ENCODE peak calls at places on chromosomes 5 and 9, in four cellular contexts. D is GM12878, J is HepG2, X is K562. L is an unnamed sample.

GRCh38 chr5:111411321-111411720 is 101.0 kb downstream of the STARD4 start:
- DNase-seq in D (no peak), X (no peak), J (no peak), L (no peak)

GRCh38 chr9:38652486-38652885 is 32.1 kb upstream of the ANKRD18A start:
- DNase-seq in D (no peak), X (no peak), J (no peak), L (no peak)

GRCh38 chr5:27266184-27266583 is 227.8 kb upstream of the CDH9 start:
- DNase-seq in D (no peak), X (no peak), J (no peak), L (no peak)

GRCh38 chr5:1325191-1325741 is 19.6 kb downstream of the CLPTM1L start:
- DNase-seq in J (no peak), D (no peak), X (no peak), L (no peak)

GRCh38 chr9:112271466-112272098 is 61.8 kb downstream of the PTBP3 start:
- DNase-seq in X (no peak), J (peak), D (no peak), L (no peak)

GRCh38 chr5:23305055-23305454 is 202.4 kb upstream of the PRDM9 start:
- DNase-seq in D (no peak), X (no peak), J (no peak), L (no peak)

GRCh38 chr9:119370816-119371215 is 1.6 kb upstream of the BRINP1 start:
- DNase-seq in J (peak), D (no peak), X (peak), L (peak)

GRCh38 chr9:127074561-127075548 is 47.6 kb downstream of the ANGPTL2 start:
- DNase-seq in J (no peak), D (no peak), X (no peak), L (no peak)

GRCh38 chr9:105978336-105978735 is 284.0 kb downstream of the TMEM38B start:
- DNase-seq in J (no peak), D (no peak), X (no peak), L (no peak)

GRCh38 chr5:14008819-14009311 is 64.4 kb upstream of the DNAH5 start:
- DNase-seq in X (no peak), D (no peak), J (peak), L (no peak)

GRCh38 chr9:115002371-115003120 is 72.2 kb upstream of the TNFSF8 start:
- DNase-seq in J (no peak), D (no peak), X (no peak), L (no peak)

GRCh38 chr9:85516976-85517637 is 224.6 kb downstream of the AGTPBP1 start:
- DNase-seq in X (no peak), J (no peak), D (no peak), L (no peak)

GRCh38 chr9:33186457-33187168 is 19.5 kb upstream of the B4GALT1 start:
- DNase-seq in D (no peak), X (no peak), J (no peak), L (no peak)

GRCh38 chr5:145568581-145568980 is 266.6 kb downstream of the PRELID2 start:
- DNase-seq in X (no peak), J (no peak), D (no peak), L (no peak)

GRCh38 chr9:12748016-12748415 is 26.8 kb upstream of the LURAP1L start:
- DNase-seq in D (no peak), J (no peak), X (no peak), L (no peak)

GRCh38 chr5:143398451-143399237 is 4.8 kb downstream of the NR3C1 start:
- DNase-seq in X (no peak), J (peak), D (no peak), L (no peak)

GRCh38 chr5:138078006-138078643 is 5.7 kb upstream of the WNT8A start:
- DNase-seq in X (no peak), D (no peak), J (no peak), L (no peak)

GRCh38 chr5:33315170-33315569 is 125.6 kb upstream of the TARS1 start:
- DNase-seq in D (no peak), J (no peak), X (no peak), L (no peak)

GRCh38 chr5:180786398-180787005 is 16.1 kb downstream of the MGAT1 start:
- DNase-seq in D (no peak), X (no peak), J (no peak), L (no peak)

GRCh38 chr9:17600962-17601593 is 22.2 kb downstream of the SH3GL2 start:
- DNase-seq in X (no peak), J (no peak), D (no peak), L (no peak)

GRCh38 chr9:97853844-97854695 is 1.0 kb downstream of the FOXE1 start:
- DNase-seq in J (no peak), D (no peak), X (no peak), L (peak)
- TF ChIP-seq FOXM1 in J (no peak), D (no peak), X (no peak), L (no peak)

DNA sequence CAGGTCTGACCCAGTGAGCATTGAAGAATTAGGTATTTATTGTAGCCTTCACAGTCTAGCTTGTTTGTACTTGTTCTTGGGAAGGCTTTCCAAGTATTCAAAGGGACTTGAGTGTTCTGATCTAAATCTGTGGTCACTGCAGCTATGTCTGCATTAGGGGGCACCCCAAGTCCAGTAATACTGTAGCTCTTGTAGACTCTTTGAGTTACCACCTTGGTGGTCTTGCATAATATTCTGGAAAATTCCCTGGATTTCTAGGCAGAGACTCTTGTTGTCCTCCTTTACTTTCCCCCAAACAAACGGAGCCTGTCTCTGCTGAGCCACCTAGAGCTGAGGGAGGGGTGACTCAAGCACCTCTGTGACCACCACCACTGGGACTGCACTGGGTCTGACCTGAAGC is 149.5 kb upstream of the DHFR start:
- DNase-seq in D (no peak), J (peak), X (no peak), L (no peak)
- TF ChIP-seq SP1 in D (no peak), J (no peak), X (no peak), L (no peak)

DNA sequence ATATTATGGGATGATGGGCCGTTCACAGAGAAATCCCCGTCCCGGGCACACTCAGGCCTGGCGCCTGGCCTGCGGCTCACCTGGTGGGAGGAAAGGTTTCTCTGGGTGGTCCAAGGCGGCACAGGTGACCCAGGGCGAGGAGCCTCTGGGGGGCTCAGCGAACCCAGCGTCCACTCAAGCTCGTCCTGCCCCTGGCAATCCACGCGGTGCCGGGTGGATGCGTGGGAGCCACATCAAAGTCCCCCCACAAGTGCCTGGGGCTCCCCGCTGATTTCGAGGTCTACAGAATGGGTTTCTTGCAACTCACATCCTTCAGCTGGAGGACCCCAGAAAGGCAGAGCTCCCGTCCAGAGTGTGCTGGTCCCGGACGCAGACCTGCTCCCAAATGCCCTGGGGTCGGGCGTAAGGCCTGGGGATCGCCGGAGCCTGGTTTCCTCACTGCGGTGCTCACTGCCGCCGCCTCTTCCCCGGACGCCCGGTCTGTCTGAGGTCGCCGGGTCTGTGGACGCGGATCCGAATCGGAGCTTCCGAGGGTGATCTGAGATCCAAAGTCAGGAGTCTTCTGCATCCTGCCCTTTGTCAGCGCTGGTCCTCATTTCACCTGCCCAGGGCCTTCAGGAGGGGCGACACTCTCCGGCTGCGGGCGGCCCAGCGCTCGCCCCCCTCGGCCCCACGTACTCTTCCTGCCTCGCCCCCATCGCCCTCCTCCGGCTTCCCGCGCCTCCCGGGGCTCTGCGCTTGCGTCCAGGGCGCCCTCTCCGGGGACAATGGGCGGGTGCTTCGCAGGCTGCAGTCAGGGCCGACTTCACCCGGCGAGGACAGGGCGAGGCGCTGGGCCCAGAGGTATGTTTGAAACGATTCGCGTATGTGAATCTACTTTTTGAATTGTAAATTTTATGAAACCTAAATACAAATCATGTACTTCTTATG is 20.0 kb upstream of the RUFY1 start:
- DNase-seq in D (no peak), X (peak), J (no peak), L (no peak)
- TF ChIP-seq FOXM1 in D (no peak), X (no peak), J (no peak), L (no peak)

GRCh38 chr5:154301726-154302125 is 111.2 kb downstream of the GALNT10 start:
- DNase-seq in X (no peak), J (no peak), D (no peak), L (no peak)

GRCh38 chr5:154303133-154303532 is 112.6 kb downstream of the GALNT10 start:
- DNase-seq in J (no peak), D (no peak), X (no peak), L (no peak)

GRCh38 chr5:154300207-154300606 is 109.7 kb downstream of the GALNT10 start:
- DNase-seq in X (no peak), D (no peak), J (no peak), L (no peak)

GRCh38 chr5:154298060-154298459 is 107.5 kb downstream of the GALNT10 start:
- DNase-seq in J (no peak), D (no peak), X (no peak), L (no peak)

DNA sequence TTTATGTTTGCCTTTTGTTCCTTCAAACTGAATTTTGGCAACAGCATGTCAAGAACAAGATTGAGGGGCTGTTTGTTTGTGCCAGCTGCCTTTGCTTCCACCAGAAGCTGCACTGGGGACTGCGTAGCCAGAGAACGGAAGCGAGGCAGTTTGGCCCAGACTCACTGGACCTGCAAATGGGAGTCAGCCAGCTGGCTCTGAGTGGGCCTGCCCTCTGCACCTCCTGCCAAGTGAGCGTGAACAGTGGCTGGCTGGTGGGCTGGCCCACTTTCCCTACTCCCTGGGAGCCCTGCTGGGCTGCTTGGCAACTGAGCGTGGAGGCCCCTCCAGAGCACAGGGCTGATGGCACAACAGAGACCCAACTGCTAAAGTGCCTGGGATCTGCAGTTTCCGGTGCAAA is 111.6 kb downstream of the GALNT10 start:
- DNase-seq in D (no peak), X (no peak), J (no peak), L (no peak)
- TF ChIP-seq SP1 in D (no peak), X (no peak), J (no peak), L (no peak)

DNA sequence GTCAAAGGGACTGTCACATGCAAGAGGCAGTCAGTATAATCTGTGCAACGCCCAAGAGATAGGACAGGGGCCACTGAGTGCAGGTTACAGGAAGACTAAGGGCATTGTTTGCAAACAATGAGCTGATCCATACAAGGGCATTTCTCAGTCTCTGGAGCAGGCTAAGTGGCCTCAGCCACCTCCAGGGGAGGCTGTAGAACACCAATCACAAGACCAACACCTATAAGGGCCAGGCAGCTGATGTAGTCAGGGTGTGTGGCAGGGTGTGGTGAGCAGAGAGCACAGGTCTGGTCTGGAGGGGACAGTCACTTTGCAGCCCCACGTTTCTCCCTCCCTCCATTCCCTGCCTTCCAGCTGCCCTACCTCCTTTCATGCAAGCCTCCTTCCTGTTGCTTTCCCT is 83.2 kb upstream of the ADRA1B start:
- DNase-seq in D (no peak), X (no peak), J (no peak), L (no peak)
- TF ChIP-seq FOXM1 in D (no peak), X (no peak), J (no peak), L (no peak)

GRCh38 chr5:125481506-125482455 is 735.3 kb upstream of the ZNF608 start:
- DNase-seq in X (no peak), J (no peak), D (no peak), L (no peak)
- TF ChIP-seq SP1 in X (no peak), J (no peak), D (no peak), L (no peak)

L was measured in HEK293T.